ENCODE peak calls at places on chromosome 15, in four cellular contexts. N is activated naive CD4-positive, alpha-beta T cell treated with Interleukin-2 at 50 U/mL for 16 hours; T is stimulated activated CD4-positive, alpha-beta T cell treated with anti-CD3 and anti-CD28 coated beads, Interleukin-15, amount 100 ng/mL, for 24 hours; O is H54. V is an unnamed sample.

GRCh38 chr15:52518972-52519371 is 9.7 kb downstream of the MYO5A start:
- DNase-seq in N (no peak), T (no peak), O (no peak), V (no peak)

GRCh38 chr15:92979011-92979701 is 79.0 kb downstream of the CHD2 start:
- DNase-seq in N (no peak), T (no peak), O (no peak), V (no peak)

GRCh38 chr15:22227411-22227810 is 147.1 kb downstream of the OR4M2 start:
- DNase-seq in N (no peak), T (no peak), O (no peak), V (no peak)

GRCh38 chr15:70439304-70439877 is 324.0 kb downstream of the UACA start:
- DNase-seq in N (no peak), T (no peak), O (no peak), V (no peak)

GRCh38 chr15:63318344-63318743 is 40.9 kb downstream of the APH1B start:
- DNase-seq in N (no peak), T (no peak), O (no peak), V (no peak)

GRCh38 chr15:52020253-52021085 is 1.4 kb downstream of the MAPK6 start:
- DNase-seq in N (no peak), T (no peak), O (no peak), V (no peak)

GRCh38 chr15:83282859-83283812 is 1.3 kb downstream of the BNC1 start:
- DNase-seq in N (no peak), T (peak), O (no peak), V (no peak)

GRCh38 chr15:88274534-88275460 is 18.3 kb upstream of the NTRK3 start:
- DNase-seq in N (peak), T (peak), O (peak), V (peak)

GRCh38 chr15:48352474-48353072 is 21.3 kb downstream of the DUT start:
- DNase-seq in N (peak), T (peak), O (no peak), V (peak)

GRCh38 chr15:92811514-92811913 is 88.6 kb upstream of the CHD2 start:
- DNase-seq in N (no peak), T (no peak), O (no peak), V (no peak)

GRCh38 chr15:33310481-33311311 is at the start of gene RYR3:
- DNase-seq in N (no peak), T (peak), O (no peak), V (no peak)

GRCh38 chr15:58952751-58953150 is 19.3 kb upstream of the SLTM start:
- DNase-seq in N (no peak), T (no peak), O (no peak), V (no peak)

V was measured in T1000.